ENCODE peak calls at places on chromosomes 16 and 17, in eight cellular contexts. E is OCI-LY7, W is hepatocyte, D is HCT116, X is neural progenitor cell, R is GM23248, K is MM.1S, C is GM23338. S is an unnamed sample.

GRCh38 chr17:44765965-44766364 is 7.2 kb downstream of the ADAM11 start:
- DNase-seq in E (no peak), W (no peak), D (no peak), X (no peak), R (no peak), K (no peak), C (no peak), S (no peak)

GRCh38 chr17:7063518-7064094 is 16.4 kb downstream of the CLEC10A start:
- DNase-seq in E (no peak), W (no peak), D (no peak), X (no peak), R (peak; percentile 33), K (no peak), C (no peak), S (no peak)

GRCh38 chr17:82815790-82816305 is 24.0 kb downstream of the ZNF750 start:
- DNase-seq in E (no peak), W (no peak), D (no peak), X (no peak), R (no peak), K (no peak), C (no peak), S (no peak)

GRCh38 chr16:35492225-35492624 is 2032.8 kb downstream of the TP53TG3F start:
- DNase-seq in E (no peak), W (no peak), D (no peak), X (no peak), R (no peak), K (peak; percentile 36), C (no peak), S (no peak)

GRCh38 chr17:63697341-63698286 is 2.3 kb downstream of the LIMD2 start:
- DNase-seq in E (peak; percentile 91), W (peak; percentile 36), D (peak; percentile 27), X (peak; percentile 28), R (peak; percentile 61), K (peak; percentile 72), C (peak; percentile 75), S (peak; percentile 74)

GRCh38 chr17:10177131-10177920 is 21.1 kb downstream of the GAS7 start:
- DNase-seq in E (no peak), W (no peak), D (no peak), X (peak; percentile 34), R (no peak), K (no peak), C (no peak), S (no peak)

GRCh38 chr17:12739500-12739899 is 49.8 kb upstream of the ARHGAP44 start:
- DNase-seq in E (no peak), W (no peak), D (no peak), X (no peak), R (no peak), K (no peak), C (no peak), S (no peak)

GRCh38 chr17:41530062-41531048 is 2.2 kb upstream of the KRT19 start:
- DNase-seq in E (no peak), W (peak; percentile 91), D (peak; percentile 86), X (no peak), R (peak; percentile 90), K (no peak), C (no peak), S (peak; percentile 94)

GRCh38 chr16:2008631-2009301 is 855 bp downstream of the ZNF598 start:
- DNase-seq in E (peak; percentile 42), W (no peak), D (no peak), X (no peak), R (peak; percentile 84), K (peak; percentile 34), C (no peak), S (peak; percentile 22)

GRCh38 chr16:4507588-4508345 is 30.8 kb downstream of the CDIP1 start:
- DNase-seq in E (no peak), W (no peak), D (no peak), X (no peak), R (no peak), K (no peak), C (no peak), S (no peak)

GRCh38 chr17:2904135-2904534 is 107.9 kb downstream of the RAP1GAP2 start:
- DNase-seq in E (no peak), W (peak; percentile 46), D (no peak), X (peak; percentile 56), R (peak; percentile 58), K (no peak), C (peak; percentile 72), S (no peak)

GRCh38 chr17:60043846-60044245 is 34.9 kb downstream of the HEATR6 start:
- DNase-seq in E (no peak), W (no peak), D (no peak), X (no peak), R (no peak), K (no peak), C (no peak), S (no peak)

GRCh38 chr16:49491111-49491670 is 117.6 kb downstream of the C16orf78 start:
- DNase-seq in E (no peak), W (no peak), D (no peak), X (peak; percentile 30), R (no peak), K (no peak), C (peak; percentile 5), S (no peak)

GRCh38 chr17:55689672-55690071 is 33.0 kb downstream of the TMEM100 start:
- DNase-seq in E (no peak), W (no peak), D (no peak), X (no peak), R (no peak), K (no peak), C (no peak), S (no peak)

GRCh38 chr17:42581744-42582270 is 4.3 kb upstream of the PSMC3IP start:
- DNase-seq in E (no peak), W (no peak), D (no peak), X (no peak), R (no peak), K (no peak), C (no peak), S (no peak)

GRCh38 chr16:4972938-4973587 is 14.9 kb downstream of the SEC14L5 start:
- DNase-seq in E (no peak), W (no peak), D (no peak), X (no peak), R (no peak), K (no peak), C (no peak), S (no peak)

GRCh38 chr16:10741844-10742243 is 1.8 kb upstream of the NUBP1 start:
- DNase-seq in E (no peak), W (no peak), D (no peak), X (no peak), R (no peak), K (no peak), C (no peak), S (no peak)

GRCh38 chr16:59697236-59697635 is 963.1 kb upstream of the GOT2 start:
- DNase-seq in E (no peak), W (no peak), D (no peak), X (no peak), R (peak; percentile 5), K (no peak), C (no peak), S (no peak)
- TF ChIP-seq EZH2phosphoT487 in E (no peak), W (no peak), D (no peak), X (no peak), R (no peak), K (no peak), C (no peak), S (no peak)

GRCh38 chr17:4498461-4499397 is at the start of gene SPNS2:
- DNase-seq in E (peak; percentile 85), W (peak; percentile 87), D (no peak), X (peak; percentile 90), R (peak; percentile 76), K (peak; percentile 73), C (peak; percentile 88), S (peak; percentile 48)

GRCh38 chr17:4497101-4497824 is 1.4 kb upstream of the SPNS2 start:
- DNase-seq in E (peak; percentile 69), W (no peak), D (no peak), X (no peak), R (peak; percentile 42), K (peak; percentile 70), C (no peak), S (peak; percentile 79)

GRCh38 chr17:4500188-4500565 is 1.5 kb downstream of the SPNS2 start:
- DNase-seq in E (no peak), W (no peak), D (no peak), X (no peak), R (no peak), K (no peak), C (no peak), S (no peak)

GRCh38 chr17:4501295-4501949 is 2.7 kb downstream of the SPNS2 start:
- DNase-seq in E (no peak), W (no peak), D (no peak), X (no peak), R (no peak), K (no peak), C (no peak), S (no peak)

GRCh38 chr17:4499431-4500187 is 928 bp downstream of the SPNS2 start:
- DNase-seq in E (no peak), W (no peak), D (no peak), X (peak; percentile 72), R (no peak), K (no peak), C (peak; percentile 66), S (no peak)
- H3K4me3 ChIP-seq in E (peak overlapping the region; percentile 52), W (no peak overlapping the region), D (peak overlapping the region; percentile 65), X (peak overlapping the region; percentile 49), R (no peak overlapping the region), K (peak overlapping the region; percentile 52), C (peak overlapping the region; percentile 72), S (peak overlapping the region; percentile 57)

GRCh38 chr16:80665356-80665755 is 124.6 kb downstream of the DYNLRB2 start:
- DNase-seq in E (no peak), W (no peak), D (no peak), X (no peak), R (no peak), K (no peak), C (no peak), S (no peak)

GRCh38 chr16:80666378-80667257 is 125.8 kb downstream of the DYNLRB2 start:
- DNase-seq in E (no peak), W (no peak), D (no peak), X (peak; percentile 65), R (no peak), K (no peak), C (no peak), S (no peak)

GRCh38 chr16:80664226-80664625 is 123.4 kb downstream of the DYNLRB2 start:
- DNase-seq in E (no peak), W (no peak), D (no peak), X (peak; percentile 79), R (no peak), K (no peak), C (no peak), S (no peak)

GRCh38 chr16:80663078-80663477 is 122.3 kb downstream of the DYNLRB2 start:
- DNase-seq in E (peak; percentile 27), W (no peak), D (no peak), X (no peak), R (no peak), K (no peak), C (no peak), S (no peak)

DNA sequence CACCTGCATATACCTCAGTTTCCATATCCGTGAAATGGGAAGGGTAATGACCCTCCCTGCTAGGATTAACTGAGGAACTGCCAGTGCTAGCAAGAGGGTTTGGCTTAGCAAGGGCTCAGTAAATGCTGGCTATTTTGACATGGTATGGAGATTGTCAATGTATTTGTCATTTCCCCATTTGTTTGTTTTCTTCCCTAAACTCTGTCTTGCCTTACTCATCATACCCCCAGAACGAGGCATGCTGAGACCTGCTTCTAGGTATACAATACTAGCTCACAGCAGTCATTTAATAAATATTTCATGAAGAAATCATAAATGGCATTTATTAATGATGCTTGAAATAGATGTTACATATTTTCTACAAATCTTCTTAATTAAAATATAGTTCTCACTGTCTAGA is 124.0 kb downstream of the DYNLRB2 start:
- DNase-seq in E (no peak), W (no peak), D (no peak), X (no peak), R (no peak), K (no peak), C (no peak), S (peak; percentile 15)
- TF ChIP-seq EZH2phosphoT487 in E (no peak), W (no peak), D (no peak), X (no peak), R (no peak), K (no peak), C (no peak), S (no peak)

GRCh38 chr16:3189869-3190268 is 1.9 kb downstream of the OR1F1 start:
- DNase-seq in E (no peak), W (no peak), D (no peak), X (peak; percentile 38), R (no peak), K (no peak), C (no peak), S (no peak)
- H3K4me3 ChIP-seq in E (no peak overlapping the region), W (peak overlapping the region; percentile 73), D (no peak overlapping the region), X (peak overlapping the region; percentile 75), R (peak overlapping the region; percentile 79), K (peak overlapping the region; percentile 12), C (peak overlapping the region; percentile 99), S (no peak overlapping the region)